ENCODE peak calls at places on chromosomes 6 and 20, in ten cellular contexts. W, B, J, G, D, Q, N, O, T and Z are unnamed samples.

GRCh38 chr20:47720636-47721427 is 64.4 kb downstream of the SULF2 start:
- DNase-seq in B (no peak), D (no peak), J (no peak), G (no peak), N (no peak), Q (no peak), W (no peak), T (no peak), O (no peak), Z (no peak)

GRCh38 chr6:6320901-6321300 is 439 bp upstream of the F13A1 start:
- DNase-seq in D (peak; percentile 28), O (no peak), N (no peak), B (no peak), T (no peak), Q (no peak), G (no peak), J (peak; percentile 15), W (no peak), Z (no peak)

GRCh38 chr20:35610833-35611427 is 4.7 kb upstream of the SPAG4 start:
- DNase-seq in W (no peak), D (no peak), B (no peak), O (no peak), T (no peak), Q (no peak), N (no peak), G (no peak), J (no peak), Z (peak; percentile 69)

GRCh38 chr20:33611106-33611505 is 51.0 kb upstream of the C20orf144 start:
- DNase-seq in G (no peak), W (no peak), T (no peak), B (no peak), O (no peak), Q (no peak), N (no peak), D (no peak), J (no peak), Z (no peak)

GRCh38 chr6:166750125-166750793 is 123.2 kb upstream of the RPS6KA2 start:
- DNase-seq in J (no peak), D (no peak), Q (no peak), W (no peak), O (no peak), N (no peak), B (no peak), G (no peak), T (no peak), Z (no peak)

GRCh38 chr6:27415898-27416297 is 27.3 kb downstream of the ZNF391 start:
- DNase-seq in D (no peak), B (no peak), Q (no peak), J (no peak), G (no peak), O (no peak), T (no peak), N (no peak), W (no peak), Z (no peak)

GRCh38 chr20:52166150-52166549 is 25.4 kb downstream of the ZFP64 start:
- DNase-seq in W (no peak), B (no peak), O (no peak), N (no peak), D (no peak), G (no peak), Q (no peak), J (no peak), T (no peak), Z (no peak)

GRCh38 chr6:100487638-100488037 is 22.9 kb upstream of the SIM1 start:
- DNase-seq in O (no peak), N (no peak), G (no peak), W (no peak), Q (no peak), T (no peak), J (no peak), B (no peak), D (no peak), Z (no peak)

GRCh38 chr20:3275064-3275935 is 36.3 kb upstream of the SLC4A11 start:
- DNase-seq in Q (no peak), O (no peak), B (peak; percentile 1), D (no peak), G (no peak), W (no peak), T (no peak), N (no peak), J (no peak), Z (no peak)

GRCh38 chr20:25399038-25399430 is 8.4 kb upstream of the ABHD12 start:
- DNase-seq in Q (no peak), W (peak; percentile 31), G (peak; percentile 65), D (peak; percentile 82), N (no peak), O (no peak), B (peak; percentile 61), J (peak; percentile 76), T (no peak), Z (peak; percentile 81)

GRCh38 chr6:53496797-53497196 is 48.1 kb downstream of the GCLC start:
- DNase-seq in N (no peak), B (no peak), G (no peak), O (no peak), W (no peak), Q (no peak), T (no peak), J (peak; percentile 85), D (peak; percentile 88), Z (no peak)